ENCODE peak calls at places on chromosomes 4 and X, in five cellular contexts. J is K562, G is HepG2, I is HEK293T, B is WTC11. S is an unnamed sample.

GRCh38 chrX:107480272-107480671 is 30.8 kb downstream of the FRMPD3 start:
- DNase-seq in B (no peak), I (no peak), J (no peak), G (no peak), S (no peak)

GRCh38 chr4:7120341-7120740 is 52.5 kb upstream of the GRPEL1 start:
- DNase-seq in G (no peak), I (peak; percentile 69), J (peak; percentile 73), B (no peak), S (no peak)

GRCh38 chrX:17846045-17846444 is 15.1 kb downstream of the RAI2 start:
- DNase-seq in J (no peak), B (no peak), I (no peak), G (no peak), S (no peak)

GRCh38 chr4:155522201-155522600 is 144.4 kb upstream of the GUCY1A1 start:
- DNase-seq in J (no peak), B (no peak), G (no peak), I (no peak), S (no peak)

GRCh38 chr4:74009307-74009706 is 10.8 kb upstream of the CXCL5 start:
- DNase-seq in G (no peak), I (no peak), J (no peak), B (no peak), S (no peak)

GRCh38 chr4:83139514-83140156 is 25.1 kb upstream of the PLAC8 start:
- DNase-seq in B (no peak), I (no peak), J (no peak), G (peak; percentile 83), S (no peak)

GRCh38 chr4:74206088-74206826 is 48.3 kb downstream of the MTHFD2L start:
- DNase-seq in J (peak; percentile 12), I (no peak), B (no peak), G (no peak), S (peak; percentile 46)

GRCh38 chr4:176475091-176475490 is 155.3 kb downstream of the SPCS3 start:
- DNase-seq in I (no peak), J (no peak), B (no peak), G (no peak), S (no peak)

GRCh38 chrX:12614266-12614665 is 176.9 kb upstream of the PRPS2 start:
- DNase-seq in B (no peak), G (no peak), J (no peak), I (no peak), S (no peak)

GRCh38 chr4:3878678-3879077 is 112.5 kb downstream of the ADRA2C start:
- DNase-seq in I (no peak), B (no peak), J (no peak), G (no peak), S (no peak)

GRCh38 chr4:14100349-14100748 is 472.8 kb upstream of the BOD1L1 start:
- DNase-seq in J (no peak), I (no peak), G (no peak), B (no peak), S (no peak)
- TF ChIP-seq SP1 in J (no peak), I (no peak), G (no peak), B (no peak), S (no peak)

GRCh38 chr4:15142201-15142600 is 139.9 kb downstream of the CPEB2 start:
- DNase-seq in I (no peak), J (no peak), B (no peak), G (no peak), S (no peak)
- TF ChIP-seq SP1 in I (no peak), J (no peak), B (no peak), G (no peak), S (no peak)

GRCh38 chr4:183430987-183431347 is 13.5 kb upstream of the CDKN2AIP start:
- DNase-seq in J (no peak), G (no peak), B (no peak), I (no peak), S (no peak)
- TF ChIP-seq SP1 in J (no peak), G (no peak), B (no peak), I (no peak), S (no peak)

GRCh38 chrX:48560056-48560455 is 14.2 kb upstream of the RBM3 start:
- DNase-seq in I (no peak), B (no peak), J (no peak), G (no peak), S (no peak)
- TF ChIP-seq SP1 in I (no peak), B (no peak), J (no peak), G (no peak), S (no peak)

GRCh38 chrX:19585370-19586082 is 70.2 kb upstream of the MAP3K15 start:
- DNase-seq in G (no peak), J (no peak), I (no peak), B (no peak), S (no peak)
- TF ChIP-seq SP1 in G (no peak), J (no peak), I (no peak), B (no peak), S (no peak)

DNA sequence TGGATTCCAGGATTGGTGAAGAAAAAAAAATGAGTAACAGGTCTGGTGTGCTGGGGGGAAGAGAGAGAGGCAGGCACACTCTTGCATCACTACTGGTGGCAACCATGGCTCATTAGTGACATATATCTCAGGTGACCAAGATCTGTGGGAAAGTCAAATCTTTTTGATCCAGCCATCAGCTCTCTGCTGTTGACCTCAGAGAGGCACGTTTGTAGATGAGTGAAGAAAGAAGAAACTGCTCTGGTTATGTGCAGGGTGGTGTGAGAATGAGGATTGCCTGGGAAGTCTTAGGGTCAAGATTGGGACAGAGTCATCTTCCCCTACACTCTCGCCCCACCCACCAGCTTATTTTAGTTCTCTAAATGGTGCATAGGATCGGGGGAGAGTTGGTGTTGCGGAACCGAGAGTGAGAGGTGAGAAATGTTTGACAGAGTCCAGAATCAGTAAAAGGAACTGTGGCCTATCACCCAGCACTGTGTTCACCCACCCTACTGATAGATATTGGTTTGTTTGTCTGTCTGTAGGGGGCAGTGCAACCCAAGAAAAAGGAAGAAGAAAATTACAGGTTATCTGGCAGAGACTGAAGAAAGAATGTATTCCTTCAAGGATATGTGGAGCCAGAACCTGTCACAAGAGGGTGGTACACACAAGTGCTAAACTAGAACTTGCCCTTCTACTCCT is 21.9 kb downstream of the ARMCX6 start:
- DNase-seq in J (peak; percentile 26), G (peak; percentile 17), B (peak; percentile 12), I (peak; percentile 66), S (peak; percentile 62)
- TF ChIP-seq SP1 in J (no peak), G (no peak), B (no peak), I (no peak), S (no peak)

GRCh38 chr4:153792007-153792892 is 3.4 kb upstream of the SFRP2 start:
- DNase-seq in J (peak; percentile 40), B (peak; percentile 93), G (no peak), I (no peak), S (no peak)

GRCh38 chr4:153792893-153793227 is 4.0 kb upstream of the SFRP2 start:
- DNase-seq in J (no peak), B (peak; percentile 66), G (no peak), I (no peak), S (no peak)

GRCh38 chr4:153789741-153790651 is 1.1 kb upstream of the SFRP2 start:
- DNase-seq in J (no peak), B (peak; percentile 82), I (no peak), G (no peak), S (no peak)

GRCh38 chr4:153788419-153789276 is at the start of gene SFRP2:
- DNase-seq in B (peak; percentile 86), J (no peak), I (no peak), G (no peak), S (no peak)

DNA sequence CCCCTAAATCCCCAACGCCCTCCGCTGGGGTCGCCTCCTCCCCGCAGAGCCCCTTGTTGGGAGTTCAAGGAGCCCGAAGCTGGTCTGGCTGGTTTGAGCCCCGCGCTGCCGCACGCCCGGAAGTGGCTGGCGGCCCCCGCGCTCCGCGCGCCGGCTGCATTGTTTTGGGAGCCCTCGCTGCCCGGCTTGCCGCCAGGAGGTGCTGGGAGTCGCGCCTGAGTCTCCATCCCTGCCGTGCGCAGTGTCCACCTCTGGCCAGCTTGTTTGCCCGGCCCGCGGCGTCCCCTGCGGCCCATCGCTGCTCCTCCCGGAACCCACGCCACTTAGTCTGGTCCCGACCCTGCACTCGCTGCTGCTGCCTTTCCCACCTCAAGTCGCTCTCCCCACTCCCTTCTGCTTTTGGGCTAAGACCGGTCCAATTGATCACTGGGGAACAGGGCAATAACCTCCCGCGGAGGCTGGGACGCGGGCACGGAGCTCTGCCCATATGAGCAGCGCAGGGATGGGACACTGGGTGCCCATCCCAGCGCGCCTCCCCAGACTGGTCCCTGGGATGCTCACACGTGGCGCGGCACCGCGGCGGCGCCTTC is 2.2 kb upstream of the SFRP2 start:
- DNase-seq in G (no peak), I (no peak), J (no peak), B (peak; percentile 84), S (no peak)
- TF ChIP-seq SP1 in G (no peak), I (no peak), J (no peak), B (peak; percentile 67), S (no peak)

DNA sequence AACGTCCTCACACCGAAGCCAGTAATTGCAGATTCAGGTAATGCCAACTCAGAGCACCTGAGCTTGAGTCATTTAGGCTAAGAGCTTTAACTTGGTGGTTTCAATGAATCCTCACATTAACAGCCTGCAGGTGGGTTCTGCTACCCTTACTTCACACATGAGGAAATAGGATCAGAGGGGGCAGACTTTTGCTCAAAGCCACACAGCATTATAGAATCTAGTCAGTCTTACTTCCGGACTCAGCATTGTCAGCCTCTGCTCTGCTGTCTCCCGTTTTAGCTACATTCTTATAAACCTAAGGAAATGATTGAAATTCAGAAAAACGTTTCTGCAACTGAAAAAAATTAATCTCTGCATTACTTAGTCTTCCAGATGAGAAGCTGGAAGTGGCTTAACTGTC is 6.0 kb downstream of the C4orf50 start:
- DNase-seq in J (no peak), B (no peak), G (no peak), I (no peak), S (no peak)
- TF ChIP-seq SP1 in J (no peak), B (no peak), G (no peak), I (no peak), S (no peak)

S was measured in GM12878.